ENCODE peak calls at places on chromosomes 12 and 14, in nine cellular contexts. D is endodermal cell, T is ovary, M is BJ, B is mucosa of descending colon, U is dorsolateral prefrontal cortex, J is epithelial cell of esophagus, W is cardiac muscle cell, O is AG09319. Y is an unnamed sample.

GRCh38 chr14:101636081-101636560 is 74.8 kb downstream of the DIO3 start:
- DNase-seq in B (no peak), W (no peak), T (no peak), D (no peak), O (no peak), M (no peak), U (no peak), J (no peak), Y (no peak)

GRCh38 chr12:131264625-131265024 is 310.9 kb downstream of the ADGRD1 start:
- DNase-seq in U (no peak), M (no peak), O (no peak), J (no peak), D (no peak), W (no peak), T (peak; percentile 59), B (no peak), Y (no peak)

GRCh38 chr12:69108024-69108423 is 131.3 kb upstream of the CPSF6 start:
- DNase-seq in D (no peak), O (no peak), W (peak; percentile 43), U (no peak), T (no peak), J (no peak), B (no peak), M (no peak), Y (no peak)

GRCh38 chr12:45669093-45669492 is 60.4 kb upstream of the ARID2 start:
- DNase-seq in T (no peak), W (no peak), J (no peak), M (no peak), D (no peak), B (no peak), U (no peak), O (no peak), Y (no peak)

GRCh38 chr14:31457665-31458659 is 656 bp upstream of the DTD2 start:
- DNase-seq in D (no peak), O (no peak), T (no peak), B (no peak), J (peak; percentile 13), M (no peak), W (no peak), U (no peak), Y (no peak)

GRCh38 chr12:123966596-123966995 is 6.0 kb downstream of the CCDC92 start:
- DNase-seq in W (peak; percentile 28), O (no peak), J (no peak), U (no peak), M (peak; percentile 37), D (no peak), B (no peak), T (no peak), Y (no peak)

GRCh38 chr12:3313066-3313465 is 177.9 kb upstream of the PRMT8 start:
- DNase-seq in J (peak; percentile 84), T (no peak), W (no peak), U (peak; percentile 66), O (peak; percentile 67), D (no peak), B (no peak), M (peak; percentile 75), Y (no peak)

GRCh38 chr14:29637406-29637805 is 290.2 kb downstream of the PRKD1 start:
- DNase-seq in T (peak; percentile 70), U (no peak), O (peak; percentile 22), M (no peak), B (no peak), J (no peak), D (no peak), W (peak; percentile 90), Y (no peak)

GRCh38 chr12:51415931-51416330 is 8.7 kb upstream of the SLC4A8 start:
- DNase-seq in J (peak; percentile 71), T (no peak), O (no peak), U (no peak), D (no peak), B (no peak), M (no peak), W (no peak), Y (peak; percentile 56)

GRCh38 chr12:78392918-78393317 is 471.7 kb upstream of the SYT1 start:
- DNase-seq in T (no peak), M (no peak), D (no peak), B (no peak), O (no peak), U (no peak), W (peak; percentile 26), J (peak; percentile 7), Y (no peak)

GRCh38 chr12:85237320-85237719 is 42.7 kb upstream of the ALX1 start:
- DNase-seq in T (no peak), O (no peak), U (no peak), J (peak; percentile 2), M (no peak), D (no peak), W (no peak), B (no peak), Y (no peak)
- TF ChIP-seq CTCF in T (no peak), O (no peak), U (no peak), J (no peak), M (no peak), D (no peak), W (no peak), B (no peak), Y (no peak)

DNA sequence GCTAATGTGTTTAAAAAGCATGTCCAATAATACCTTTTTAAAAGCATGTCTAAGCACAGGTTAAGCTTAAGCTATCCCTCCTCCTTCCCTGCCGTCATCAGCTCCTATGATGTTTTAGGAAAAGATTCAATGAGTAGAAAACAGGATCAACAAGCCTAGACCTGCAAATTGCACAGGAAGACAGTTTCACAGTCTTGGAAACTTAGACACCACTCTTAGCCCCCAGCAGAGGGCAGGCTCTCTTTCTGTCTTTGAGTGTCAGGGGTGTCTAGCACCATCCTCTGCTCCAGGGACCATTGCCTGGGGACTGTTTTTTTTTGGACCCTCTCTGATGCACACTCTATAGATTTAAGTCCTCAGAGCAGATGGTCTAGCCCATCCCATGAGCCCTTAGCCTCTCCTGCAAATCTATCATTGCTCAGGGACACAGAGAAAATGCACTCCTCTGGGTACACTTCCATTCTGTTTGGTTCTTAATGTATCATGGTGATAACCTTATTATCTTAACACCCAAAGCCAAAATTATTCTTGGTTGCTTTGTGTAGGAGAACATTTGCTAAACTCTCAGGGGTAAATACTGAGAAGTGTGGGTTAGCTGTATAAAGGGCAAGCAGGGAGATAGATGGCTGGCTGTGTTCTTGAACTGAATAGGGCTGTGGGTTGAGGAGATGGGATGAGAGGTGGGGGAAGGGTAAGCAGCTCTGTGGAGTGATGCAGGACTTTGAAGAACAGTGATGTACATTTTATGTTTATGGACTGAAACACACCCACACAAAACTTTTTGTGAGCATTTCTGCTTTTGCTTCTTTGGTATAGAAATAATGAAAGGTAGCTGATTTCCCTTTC is 259.9 kb upstream of the DDHD1 start:
- DNase-seq in M (no peak), U (no peak), T (no peak), B (no peak), W (peak; percentile 27), O (no peak), J (peak; percentile 86), D (peak; percentile 47), Y (no peak)
- TF ChIP-seq CTCF in M (peak; percentile 51), U (no peak), T (no peak), B (no peak), W (peak; percentile 66), O (peak; percentile 37), J (peak; percentile 77), D (peak; percentile 79), Y (peak; percentile 67)

DNA sequence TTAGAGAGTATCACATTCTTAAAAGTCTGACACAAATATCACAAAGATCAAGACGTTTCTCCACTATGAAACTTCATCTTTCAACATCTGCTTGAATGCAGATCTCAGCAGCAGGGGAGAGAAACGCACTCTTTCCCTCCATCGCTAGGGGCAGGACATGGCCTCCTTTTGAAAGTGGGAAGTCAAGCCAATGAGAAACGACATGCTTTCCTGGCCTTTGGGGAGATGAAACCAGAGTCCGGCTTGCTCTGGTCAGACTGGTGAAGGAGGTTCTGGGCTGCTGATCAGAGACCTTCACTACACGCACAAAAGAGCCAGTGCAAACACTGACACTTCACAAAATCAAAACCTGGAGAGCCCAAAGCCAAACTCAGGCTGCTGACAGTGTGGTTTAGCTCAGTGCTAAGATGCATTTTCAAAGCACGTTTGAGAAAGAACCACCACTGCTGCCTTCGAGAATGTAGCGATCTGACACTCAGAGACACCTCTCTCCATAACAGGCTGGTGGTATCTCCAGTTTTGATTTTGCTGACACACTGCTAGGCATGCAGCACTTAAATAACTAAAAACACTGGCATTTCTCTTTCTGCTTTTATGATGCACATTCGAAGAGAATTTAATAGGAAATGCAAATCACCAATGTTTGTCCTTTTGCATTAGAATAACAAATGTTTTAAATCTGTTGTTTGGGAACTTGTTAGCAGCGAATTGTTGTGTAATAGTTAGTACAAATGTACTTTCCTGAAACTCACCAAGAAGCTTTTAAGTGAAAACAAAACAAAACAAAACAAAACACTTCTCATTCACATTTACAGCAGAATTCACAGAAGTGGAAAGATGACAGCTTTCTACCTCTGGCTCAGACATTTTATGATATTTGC is 93.9 kb upstream of the OVCH1 start:
- DNase-seq in D (peak; percentile 88), M (no peak), T (peak; percentile 28), B (no peak), U (no peak), J (peak; percentile 4), W (peak; percentile 70), O (no peak), Y (no peak)
- TF ChIP-seq CTCF in D (peak; percentile 93), M (peak; percentile 61), T (no peak), B (no peak), U (no peak), J (peak; percentile 46), W (peak; percentile 64), O (peak; percentile 71), Y (peak; percentile 50)

GRCh38 chr12:30463636-30464035 is 232.0 kb downstream of the IPO8 start:
- DNase-seq in J (no peak), U (no peak), M (no peak), B (no peak), W (no peak), D (no peak), O (no peak), T (no peak), Y (no peak)

GRCh38 chr12:30458453-30458852 is 237.2 kb downstream of the IPO8 start:
- DNase-seq in U (no peak), J (no peak), O (no peak), T (no peak), W (no peak), D (no peak), B (no peak), M (no peak), Y (no peak)

GRCh38 chr12:30461011-30461670 is 234.5 kb downstream of the IPO8 start:
- DNase-seq in O (no peak), D (no peak), T (no peak), M (no peak), J (no peak), B (no peak), W (no peak), U (no peak), Y (peak; percentile 98)

GRCh38 chr12:30462249-30462648 is 233.4 kb downstream of the IPO8 start:
- DNase-seq in O (no peak), T (no peak), U (no peak), B (no peak), J (no peak), W (no peak), M (no peak), D (peak; percentile 60), Y (no peak)

DNA sequence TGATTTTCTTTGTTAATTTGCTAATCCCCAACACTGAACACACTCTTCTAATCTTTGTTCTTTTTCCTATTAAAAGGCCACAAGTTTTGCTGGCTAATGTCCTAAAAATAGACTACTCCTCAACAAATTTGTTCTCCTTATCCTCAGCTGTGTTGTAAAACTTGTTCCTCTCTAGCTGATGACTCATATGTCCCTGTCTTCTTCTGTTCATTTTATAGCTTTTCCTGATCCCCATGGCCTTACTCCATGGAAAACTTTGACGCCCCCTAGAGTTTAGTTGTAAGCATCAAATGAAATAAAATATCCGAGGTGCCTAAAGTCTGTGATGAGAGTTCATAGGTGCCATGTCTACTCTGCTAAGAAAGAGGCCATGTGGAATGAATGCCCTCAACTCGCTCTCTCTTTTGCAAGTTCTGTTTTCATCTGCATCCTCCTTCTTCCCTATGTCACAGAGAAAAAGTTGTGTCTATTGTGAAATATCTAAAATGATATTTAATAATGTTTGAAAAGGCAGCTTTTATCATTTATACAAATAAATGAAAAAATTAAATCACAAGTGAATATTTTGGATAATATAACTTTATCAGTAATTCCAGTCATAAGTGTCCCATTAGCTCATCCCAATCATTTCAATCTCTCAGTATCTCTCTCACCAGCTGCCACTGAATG is 237.9 kb downstream of the IPO8 start:
- DNase-seq in B (no peak), D (no peak), M (peak; percentile 0), W (peak; percentile 93), T (no peak), O (peak; percentile 10), U (no peak), J (peak; percentile 87), Y (peak; percentile 40)
- TF ChIP-seq CTCF in B (no peak), D (peak; percentile 83), M (peak; percentile 18), W (peak; percentile 66), T (no peak), O (peak; percentile 31), U (no peak), J (peak; percentile 52), Y (peak; percentile 53)

Y was measured in retinal pigment epithelial cell.